ENCODE peak calls at places on chromosomes 6 and 20, in nine cellular contexts. P, Q, B, T, N, H, E, Z and J are unnamed samples.

GRCh38 chr6:1162367-1163275 is 149.3 kb upstream of the FOXQ1 start:
- DNase-seq in Q (no peak), H (no peak), Z (no peak), N (no peak), T (no peak), E (peak; percentile 29), P (no peak), B (no peak), J (no peak)

GRCh38 chr6:13012977-13013680 is 296.6 kb downstream of the PHACTR1 start:
- DNase-seq in P (peak; percentile 63), Z (peak; percentile 88), E (no peak), Q (no peak), H (peak; percentile 60), N (no peak), B (peak; percentile 84), T (peak; percentile 17), J (no peak)

GRCh38 chr20:41567615-41568014 is 50.6 kb downstream of the CHD6 start:
- DNase-seq in Z (no peak), E (no peak), B (no peak), N (no peak), Q (no peak), H (no peak), T (no peak), P (no peak), J (no peak)

GRCh38 chr6:17984399-17984798 is 3.0 kb downstream of the KIF13A start:
- DNase-seq in Q (no peak), E (no peak), Z (no peak), N (no peak), H (no peak), T (no peak), B (no peak), P (no peak), J (no peak)

GRCh38 chr20:58293453-58293852 is 16.1 kb upstream of the RAB22A start:
- DNase-seq in N (no peak), P (peak; percentile 70), H (peak; percentile 71), Q (no peak), E (peak; percentile 36), Z (no peak), B (no peak), T (no peak), J (no peak)

GRCh38 chr6:107819976-107820551 is 4.0 kb downstream of the SCML4 start:
- DNase-seq in Z (no peak), N (no peak), H (peak; percentile 40), P (peak; percentile 81), Q (no peak), T (no peak), B (no peak), E (peak; percentile 88), J (peak; percentile 57)

GRCh38 chr6:6685249-6685667 is 96.7 kb downstream of the LY86 start:
- DNase-seq in Z (no peak), P (no peak), T (no peak), Q (no peak), N (no peak), H (no peak), E (no peak), B (no peak), J (no peak)

GRCh38 chr6:149750136-149750609 is 632 bp downstream of the PCMT1 start:
- DNase-seq in Z (no peak), Q (peak; percentile 31), B (peak; percentile 63), T (peak; percentile 49), N (no peak), E (peak; percentile 60), H (peak; percentile 64), P (peak; percentile 72), J (no peak)

GRCh38 chr6:159594750-159595117 is 98.3 kb downstream of the SOD2 start:
- DNase-seq in H (no peak), P (no peak), Z (no peak), E (peak; percentile 70), T (no peak), N (no peak), B (no peak), Q (peak; percentile 69), J (no peak)

GRCh38 chr20:50189681-50190250 is 864 bp upstream of the CEBPB start:
- DNase-seq in B (peak; percentile 89), N (no peak), H (no peak), P (peak; percentile 23), Z (peak; percentile 90), T (peak; percentile 65), E (no peak), Q (no peak), J (peak; percentile 38)

GRCh38 chr6:5295612-5296011 is 34.3 kb downstream of the FARS2 start:
- DNase-seq in H (no peak), Q (no peak), E (no peak), T (no peak), Z (no peak), N (no peak), P (no peak), B (no peak), J (no peak)

GRCh38 chr6:11214438-11214837 is 18.0 kb downstream of the NEDD9 start:
- DNase-seq in P (no peak), B (no peak), H (no peak), Q (no peak), E (no peak), N (no peak), Z (no peak), T (no peak), J (no peak)

GRCh38 chr20:52747736-52748135 is 224.4 kb upstream of the TSHZ2 start:
- DNase-seq in N (no peak), E (peak; percentile 31), H (peak; percentile 35), Q (no peak), T (no peak), B (no peak), P (peak; percentile 58), Z (no peak), J (no peak)
- TF ChIP-seq CTCF in N (no peak), E (peak; percentile 54), H (peak; percentile 53), Q (no peak), T (peak; percentile 9), B (peak; percentile 7), P (peak; percentile 58), Z (no peak), J (no peak)

DNA sequence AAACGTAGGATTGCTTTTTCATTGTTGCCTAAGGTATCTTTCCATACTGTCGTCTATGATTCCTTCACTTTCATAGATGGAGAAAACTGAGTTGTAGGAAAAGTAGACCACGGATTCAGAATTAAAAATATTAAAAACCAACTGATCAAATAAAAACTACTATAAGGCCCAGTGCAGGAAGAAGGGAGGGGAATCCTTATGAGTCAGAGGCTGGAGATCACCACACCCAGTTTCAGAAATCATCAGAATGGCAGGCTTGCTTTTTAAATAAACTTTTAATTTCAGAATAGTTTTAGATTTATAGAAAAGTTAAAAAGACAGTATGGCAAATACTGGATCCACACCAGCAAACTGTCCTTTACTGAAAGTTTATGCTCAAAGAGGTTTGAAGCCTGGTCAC is 32.0 kb upstream of the POPDC3 start:
- DNase-seq in E (peak; percentile 61), T (no peak), H (no peak), Q (no peak), N (no peak), Z (no peak), P (no peak), B (no peak), J (no peak)
- H3K4me3 ChIP-seq in E (no peak overlapping the region), T (no peak overlapping the region), H (no peak overlapping the region), Q (no peak overlapping the region), N (no peak overlapping the region), Z (no peak overlapping the region), P (no peak overlapping the region), B (no peak overlapping the region), J (no peak overlapping the region)

DNA sequence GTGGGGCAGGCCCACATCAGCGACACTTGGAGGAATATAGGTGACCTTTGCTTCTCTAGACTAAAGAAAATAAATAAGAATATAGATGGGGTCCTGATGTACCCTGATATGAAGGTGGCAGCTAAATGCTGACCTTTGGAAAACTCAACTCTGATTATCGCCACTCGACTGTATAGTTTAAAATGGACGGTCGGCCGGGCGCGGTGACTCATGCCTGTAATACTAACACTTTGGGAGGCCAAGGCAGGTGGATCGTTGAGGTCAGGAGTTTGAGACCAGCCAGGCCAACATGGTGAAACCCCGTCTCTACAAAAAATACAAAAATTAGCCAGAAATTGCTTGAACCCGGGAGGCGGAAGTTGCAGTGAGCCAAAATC is 151.8 kb downstream of the ZMYND8 start:
- DNase-seq in E (no peak), T (no peak), N (no peak), Z (no peak), B (no peak), Q (peak; percentile 28), H (no peak), P (no peak), J (no peak)
- TF ChIP-seq CTCF in E (no peak), T (no peak), N (no peak), Z (no peak), B (no peak), Q (no peak), H (no peak), P (no peak), J (no peak)

GRCh38 chr6:16275230-16275574 is 36.8 kb downstream of the GMPR start:
- DNase-seq in Q (no peak), N (no peak), H (no peak), P (no peak), Z (no peak), E (no peak), B (peak; percentile 47), T (no peak), J (no peak)

GRCh38 chr6:16278048-16278724 is 39.8 kb downstream of the GMPR start:
- DNase-seq in P (no peak), T (peak; percentile 72), N (no peak), H (peak; percentile 26), Q (peak; percentile 7), E (peak; percentile 24), Z (no peak), B (no peak), J (no peak)

GRCh38 chr6:16274519-16275229 is 36.3 kb downstream of the GMPR start:
- DNase-seq in Z (no peak), H (no peak), P (no peak), N (no peak), T (no peak), Q (no peak), E (no peak), B (no peak), J (no peak)

GRCh38 chr6:16278750-16279149 is 40.4 kb downstream of the GMPR start:
- DNase-seq in T (no peak), B (no peak), E (no peak), Z (no peak), H (no peak), N (no peak), Q (no peak), P (no peak), J (no peak)

DNA sequence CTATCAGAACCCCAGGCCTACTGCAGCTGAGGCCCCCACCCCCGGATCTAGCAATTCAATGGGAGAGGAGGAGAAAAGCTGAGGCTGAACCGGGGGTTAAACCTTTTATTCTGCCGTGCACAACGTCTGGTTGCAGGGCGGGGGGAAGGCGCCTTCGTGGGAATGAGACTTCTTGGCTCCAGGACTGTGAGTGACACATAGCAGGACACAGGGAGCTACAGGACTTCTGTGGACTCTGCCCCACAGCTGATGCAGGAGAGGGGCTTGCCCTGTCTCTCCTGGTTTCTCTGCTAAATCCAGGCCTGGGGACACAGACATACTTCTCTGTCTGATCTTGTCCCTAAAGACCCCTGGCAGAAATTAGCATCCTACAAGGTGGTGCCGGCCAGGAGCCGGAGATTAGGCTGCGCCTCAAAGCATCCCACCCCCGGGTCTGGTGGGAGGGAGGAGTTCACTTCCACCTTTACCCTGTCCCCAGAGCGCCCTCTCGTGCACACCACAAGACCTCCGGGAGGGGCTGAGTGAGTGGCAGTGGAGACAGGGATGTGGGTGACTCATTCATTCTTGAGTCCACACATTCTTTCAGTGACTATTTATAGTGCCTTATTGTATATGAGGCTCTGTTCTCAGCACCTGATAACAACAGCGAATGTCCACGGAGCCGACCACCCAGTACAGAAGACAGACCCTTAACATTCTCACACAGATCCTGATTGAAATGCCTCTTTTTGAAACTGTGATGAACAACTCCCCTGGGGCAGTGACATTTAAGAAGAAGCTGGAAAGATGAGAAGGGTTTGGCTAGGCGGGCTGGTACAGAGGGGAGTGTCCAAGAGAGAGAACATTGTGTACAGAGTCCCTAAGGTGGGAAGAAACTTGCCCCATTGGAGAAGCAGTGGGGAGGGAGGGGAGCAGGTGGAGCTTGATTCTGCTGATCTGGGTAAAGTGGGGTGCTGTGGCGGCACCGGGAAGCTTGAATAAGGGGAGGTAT is 38.9 kb downstream of the GMPR start:
- DNase-seq in T (peak; percentile 84), E (peak; percentile 88), H (peak; percentile 92), N (peak; percentile 61), P (peak; percentile 84), Q (peak; percentile 83), Z (peak; percentile 75), B (no peak), J (no peak)
- H3K4me3 ChIP-seq in T (peak overlapping the region; percentile 41), E (no peak overlapping the region), H (no peak overlapping the region), N (no peak overlapping the region), P (no peak overlapping the region), Q (no peak overlapping the region), Z (no peak overlapping the region), B (no peak overlapping the region), J (no peak overlapping the region)